ENCODE peak calls at places on chromosomes 12 and 14, in seven cellular contexts. F is RWPE2, U is mucosa of descending colon, Z is natural killer cell, D is keratinocyte, M is astrocyte of the cerebellum, P is tibial nerve. E is an unnamed sample.

GRCh38 chr14:50531595-50532501 is 521 bp downstream of the MAP4K5 start:
- DNase-seq in Z (peak; percentile 53), P (peak; percentile 19), D (no peak), U (peak; percentile 70), F (peak; percentile 77), M (no peak), E (peak; percentile 39)

GRCh38 chr14:30462358-30462757 is 96.6 kb upstream of the G2E3 start:
- DNase-seq in Z (no peak), P (no peak), D (no peak), M (no peak), U (no peak), F (no peak), E (no peak)

GRCh38 chr12:113075137-113075683 is 18.7 kb downstream of the DTX1 start:
- DNase-seq in F (no peak), M (no peak), Z (no peak), P (no peak), D (no peak), U (no peak), E (no peak)

GRCh38 chr12:25904442-25904841 is 54.0 kb upstream of the RASSF8 start:
- DNase-seq in P (no peak), U (no peak), M (no peak), Z (no peak), F (no peak), D (no peak), E (no peak)

GRCh38 chr12:15320881-15321280 is 1.4 kb upstream of the PTPRO start:
- DNase-seq in D (no peak), Z (no peak), P (no peak), M (no peak), U (no peak), F (no peak), E (no peak)

GRCh38 chr12:2233034-2233433 is 180.2 kb downstream of the CACNA1C start:
- DNase-seq in F (no peak), Z (no peak), P (no peak), M (no peak), D (no peak), U (no peak), E (no peak)

GRCh38 chr14:95784137-95784536 is 70.2 kb upstream of the TCL1A start:
- DNase-seq in F (no peak), P (no peak), D (no peak), U (no peak), Z (no peak), M (peak; percentile 16), E (peak; percentile 39)

GRCh38 chr12:118534003-118534402 is 157.6 kb downstream of the SUDS3 start:
- DNase-seq in P (no peak), M (no peak), Z (no peak), F (no peak), D (no peak), U (no peak), E (no peak)

GRCh38 chr12:15714256-15714655 is 74.9 kb downstream of the EPS8 start:
- DNase-seq in U (no peak), Z (no peak), D (no peak), M (no peak), P (no peak), F (no peak), E (no peak)

GRCh38 chr12:6314776-6315175 is 4.3 kb downstream of the PLEKHG6 start:
- DNase-seq in F (no peak), M (no peak), Z (no peak), U (peak; percentile 40), D (no peak), P (no peak), E (no peak)

GRCh38 chr14:90985601-90986242 is 74.7 kb downstream of the RPS6KA5 start:
- DNase-seq in M (no peak), D (no peak), Z (no peak), U (no peak), F (no peak), P (no peak), E (no peak)

GRCh38 chr12:106311139-106311538 is 8.6 kb downstream of the TCP11L2 start:
- DNase-seq in D (no peak), M (no peak), Z (no peak), U (no peak), F (no peak), P (no peak), E (no peak)

GRCh38 chr12:5078423-5078822 is 34.7 kb downstream of the KCNA5 start:
- DNase-seq in D (no peak), U (no peak), F (no peak), Z (no peak), M (no peak), P (no peak), E (no peak)

GRCh38 chr12:85814116-85814515 is 22.1 kb downstream of the RASSF9 start:
- DNase-seq in U (no peak), D (no peak), P (no peak), F (no peak), Z (no peak), M (no peak), E (no peak)

GRCh38 chr14:72745546-72745945 is 148.4 kb downstream of the DPF3 start:
- DNase-seq in D (no peak), U (no peak), P (no peak), Z (no peak), M (peak; percentile 74), F (no peak), E (no peak)

GRCh38 chr12:116354534-116354933 is 77.0 kb upstream of the MED13L start:
- DNase-seq in U (no peak), M (no peak), P (no peak), F (no peak), D (no peak), Z (no peak), E (no peak)

GRCh38 chr12:113007166-113007565 is 28.8 kb downstream of the OAS2 start:
- DNase-seq in P (no peak), Z (no peak), M (peak; percentile 79), F (no peak), D (no peak), U (no peak), E (no peak)

GRCh38 chr14:74563233-74563585 is 48.8 kb downstream of the LTBP2 start:
- DNase-seq in P (no peak), U (no peak), D (no peak), M (peak; percentile 51), F (no peak), Z (no peak), E (no peak)

GRCh38 chr12:25014961-25015360 is 66.1 kb upstream of the BCAT1 start:
- DNase-seq in Z (no peak), F (no peak), U (no peak), M (no peak), D (no peak), P (no peak), E (no peak)

GRCh38 chr14:52272375-52272774 is 4.9 kb downstream of the PTGDR start:
- DNase-seq in F (no peak), M (no peak), P (no peak), D (no peak), Z (no peak), U (peak; percentile 37), E (no peak)

GRCh38 chr14:99684356-99684952 is 356 bp downstream of the CYP46A1 start:
- DNase-seq in D (no peak), F (no peak), P (no peak), U (no peak), M (no peak), Z (no peak), E (no peak)

GRCh38 chr12:6059860-6060565 is 64.5 kb downstream of the VWF start:
- DNase-seq in Z (no peak), D (no peak), M (no peak), P (no peak), F (no peak), U (no peak), E (no peak)

DNA sequence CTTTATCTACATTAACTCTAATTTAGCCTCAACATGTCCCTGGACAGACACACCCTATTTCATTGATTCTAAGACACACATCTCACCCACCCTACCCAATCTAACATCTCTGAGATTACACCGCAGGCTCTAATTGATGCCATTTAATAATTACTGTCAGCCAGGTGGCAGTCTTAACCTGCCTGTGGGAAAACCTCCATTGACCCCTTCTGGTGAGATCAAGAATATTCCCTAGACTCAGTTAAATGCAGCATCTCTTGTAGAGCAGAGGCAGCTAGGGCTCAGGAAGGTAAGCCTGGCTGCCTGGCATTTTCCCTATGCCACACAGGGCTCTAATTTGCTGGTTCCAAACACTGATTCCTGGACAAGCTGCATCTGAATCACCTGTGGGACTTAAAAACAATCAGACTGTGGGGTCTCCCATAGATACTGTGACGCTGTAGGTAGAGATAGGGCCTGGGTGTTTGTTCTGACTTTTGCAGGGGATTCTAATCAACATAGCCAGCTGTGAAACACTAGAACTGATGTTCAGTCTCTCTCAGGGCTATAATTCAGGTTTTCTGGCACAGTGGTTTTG is 14.3 kb downstream of the MCRS1 start:
- DNase-seq in M (peak; percentile 4), Z (no peak), D (no peak), F (no peak), U (no peak), P (no peak), E (no peak)
- TF ChIP-seq CTCF in M (peak; percentile 55), Z (no peak), D (peak; percentile 88), F (peak; percentile 76), U (no peak), P (no peak), E (peak; percentile 62)

GRCh38 chr14:80202888-80203562 is 8.3 kb downstream of the DIO2 start:
- DNase-seq in F (peak; percentile 51), M (no peak), U (peak; percentile 35), D (no peak), Z (no peak), P (no peak), E (no peak)
- TF ChIP-seq CTCF in F (peak; percentile 54), M (peak; percentile 18), U (no peak), D (peak; percentile 51), Z (no peak), P (no peak), E (peak; percentile 39)

DNA sequence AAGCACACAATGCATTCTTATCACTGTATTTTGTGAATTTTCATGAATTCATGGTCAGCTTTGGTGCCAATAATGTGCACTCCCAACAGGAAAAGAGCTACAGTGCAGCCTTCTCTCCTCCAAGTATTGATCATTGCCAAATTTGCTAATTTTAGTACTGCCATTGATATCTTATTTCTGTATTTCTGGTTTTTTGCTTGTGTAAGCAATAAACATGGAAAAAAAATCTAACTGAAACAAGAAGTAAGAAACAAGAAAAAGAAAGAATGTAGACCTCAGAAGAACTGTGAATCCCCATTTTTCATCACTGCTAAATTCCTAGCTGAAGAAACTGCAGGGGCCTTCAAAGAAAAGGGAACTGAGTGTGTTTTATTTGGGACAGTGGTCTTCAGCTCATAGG is 161.2 kb downstream of the METTL25 start:
- DNase-seq in F (no peak), P (no peak), D (no peak), U (no peak), M (no peak), Z (no peak), E (no peak)
- TF ChIP-seq CTCF in F (no peak), P (no peak), D (no peak), U (no peak), M (no peak), Z (no peak), E (no peak)

DNA sequence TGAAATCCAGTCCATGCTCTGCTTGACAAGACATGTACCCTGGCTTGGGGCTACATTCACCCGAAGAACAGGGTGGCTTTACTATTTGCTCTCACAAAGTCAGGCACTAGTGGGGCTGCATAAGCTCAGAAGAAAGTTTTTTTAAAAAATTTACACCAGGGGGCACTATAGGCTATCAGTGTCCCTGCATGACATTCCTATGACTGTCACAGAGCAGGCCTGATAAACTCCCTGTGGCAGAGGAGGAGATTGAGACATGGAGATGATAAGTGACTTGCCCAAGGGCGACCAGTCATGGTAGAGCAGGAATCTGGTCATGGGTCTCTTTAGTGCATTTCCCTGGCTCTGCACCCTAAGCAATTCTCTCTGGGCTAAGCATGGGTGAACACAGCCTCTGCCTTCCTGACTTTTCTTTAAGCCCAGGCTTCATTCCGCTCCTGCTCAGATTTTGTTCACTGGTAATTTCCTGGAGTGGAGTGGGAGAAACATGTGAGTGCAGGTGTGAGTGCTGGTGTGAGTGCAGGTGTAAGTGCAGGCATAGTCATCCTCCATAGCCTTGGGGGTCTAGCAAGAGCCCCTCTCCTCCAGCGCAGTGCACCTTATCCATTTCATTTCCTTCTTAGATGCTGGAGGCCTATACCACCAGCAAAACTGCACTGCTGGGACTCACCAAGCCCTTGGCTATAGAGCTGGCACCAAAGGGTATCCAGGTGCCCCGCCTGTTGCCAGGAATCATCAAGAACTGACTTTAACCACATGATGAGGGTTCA is 91.6 kb downstream of the DHRS2 start:
- DNase-seq in Z (no peak), U (no peak), M (peak; percentile 4), F (no peak), D (peak; percentile 23), P (no peak), E (no peak)
- TF ChIP-seq CTCF in Z (no peak), U (no peak), M (peak; percentile 26), F (peak; percentile 54), D (peak; percentile 42), P (peak; percentile 31), E (peak; percentile 38)